ENCODE peak calls at places on chromosomes 1 and 21, in seven cellular contexts. One of them, this sample, is unnamed. For H3K9me3, the result is how much of the 10 kb centered on the place peaks cover.

GRCh38 chr21:43574741-43575465 is 84.4 kb downstream of the HSF2BP start:
- DNase-seq in body of pancreas: no peak
- DNase-seq in cardiac muscle cell: no peak
- DNase-seq in transverse colon: peak
- DNase-seq in tibial nerve: no peak
- DNase-seq in IMR-90: no peak
- DNase-seq in stomach: no peak
- DNase-seq in this sample: peak

GRCh38 chr1:232226197-232226681 is 403.7 kb downstream of the SIPA1L2 start:
- DNase-seq in body of pancreas: no peak
- DNase-seq in cardiac muscle cell: peak
- DNase-seq in transverse colon: no peak
- DNase-seq in tibial nerve: no peak
- DNase-seq in IMR-90: peak
- DNase-seq in stomach: no peak
- DNase-seq in this sample: no peak

GRCh38 chr1:80417651-80418050 is 1383.1 kb upstream of the ADGRL2 start:
- DNase-seq in body of pancreas: no peak
- DNase-seq in cardiac muscle cell: peak
- DNase-seq in transverse colon: no peak
- DNase-seq in tibial nerve: no peak
- DNase-seq in IMR-90: peak
- DNase-seq in stomach: no peak
- DNase-seq in this sample: no peak

GRCh38 chr1:6600410-6601048 is 2.1 kb downstream of the KLHL21 start:
- DNase-seq in body of pancreas: no peak
- DNase-seq in cardiac muscle cell: no peak
- DNase-seq in transverse colon: no peak
- DNase-seq in tibial nerve: no peak
- DNase-seq in IMR-90: peak
- DNase-seq in stomach: no peak
- DNase-seq in this sample: no peak

GRCh38 chr21:30882907-30883597 is 1.7 kb upstream of the KRTAP11-1 start:
- DNase-seq in body of pancreas: no peak
- DNase-seq in cardiac muscle cell: no peak
- DNase-seq in transverse colon: no peak
- DNase-seq in tibial nerve: no peak
- DNase-seq in IMR-90: no peak
- DNase-seq in stomach: no peak
- DNase-seq in this sample: no peak

GRCh38 chr1:12457771-12458170 is 160.2 kb downstream of the DHRS3 start:
- DNase-seq in body of pancreas: no peak
- DNase-seq in cardiac muscle cell: peak
- DNase-seq in transverse colon: no peak
- DNase-seq in tibial nerve: no peak
- DNase-seq in IMR-90: no peak
- DNase-seq in stomach: no peak
- DNase-seq in this sample: no peak

GRCh38 chr1:112956503-112957132 is 622 bp upstream of the SLC16A1 start:
- DNase-seq in body of pancreas: peak
- DNase-seq in cardiac muscle cell: no peak
- DNase-seq in transverse colon: no peak
- DNase-seq in tibial nerve: no peak
- DNase-seq in IMR-90: no peak
- DNase-seq in stomach: no peak
- DNase-seq in this sample: no peak

GRCh38 chr1:235004276-235004675 is 124.4 kb downstream of the TOMM20 start:
- DNase-seq in body of pancreas: no peak
- DNase-seq in cardiac muscle cell: no peak
- DNase-seq in transverse colon: no peak
- DNase-seq in tibial nerve: no peak
- DNase-seq in IMR-90: no peak
- DNase-seq in stomach: no peak
- DNase-seq in this sample: no peak

GRCh38 chr1:34591751-34592629 is 162.9 kb upstream of the GJB5 start:
- DNase-seq in body of pancreas: no peak
- DNase-seq in cardiac muscle cell: no peak
- DNase-seq in transverse colon: no peak
- DNase-seq in tibial nerve: no peak
- DNase-seq in IMR-90: no peak
- DNase-seq in stomach: no peak
- DNase-seq in this sample: no peak

GRCh38 chr1:150567717-150568561 is 11.5 kb downstream of the MCL1 start:
- DNase-seq in body of pancreas: peak
- DNase-seq in cardiac muscle cell: peak
- DNase-seq in transverse colon: peak
- DNase-seq in tibial nerve: peak
- DNase-seq in IMR-90: peak
- DNase-seq in stomach: peak
- DNase-seq in this sample: peak

GRCh38 chr1:223763881-223764280 is 51.5 kb downstream of the CAPN2 start:
- DNase-seq in body of pancreas: no peak
- DNase-seq in cardiac muscle cell: no peak
- DNase-seq in transverse colon: no peak
- DNase-seq in tibial nerve: no peak
- DNase-seq in IMR-90: no peak
- DNase-seq in stomach: no peak
- DNase-seq in this sample: no peak

GRCh38 chr21:31873696-31874599 is 1.1 kb downstream of the HUNK start:
- DNase-seq in body of pancreas: peak
- DNase-seq in cardiac muscle cell: peak
- DNase-seq in transverse colon: peak
- DNase-seq in tibial nerve: no peak
- DNase-seq in IMR-90: peak
- DNase-seq in stomach: peak
- DNase-seq in this sample: peak

GRCh38 chr1:53619088-53619810 is 119.7 kb downstream of the GLIS1 start:
- DNase-seq in body of pancreas: no peak
- DNase-seq in cardiac muscle cell: no peak
- DNase-seq in transverse colon: peak
- DNase-seq in tibial nerve: no peak
- DNase-seq in IMR-90: no peak
- DNase-seq in stomach: peak
- DNase-seq in this sample: peak

DNA sequence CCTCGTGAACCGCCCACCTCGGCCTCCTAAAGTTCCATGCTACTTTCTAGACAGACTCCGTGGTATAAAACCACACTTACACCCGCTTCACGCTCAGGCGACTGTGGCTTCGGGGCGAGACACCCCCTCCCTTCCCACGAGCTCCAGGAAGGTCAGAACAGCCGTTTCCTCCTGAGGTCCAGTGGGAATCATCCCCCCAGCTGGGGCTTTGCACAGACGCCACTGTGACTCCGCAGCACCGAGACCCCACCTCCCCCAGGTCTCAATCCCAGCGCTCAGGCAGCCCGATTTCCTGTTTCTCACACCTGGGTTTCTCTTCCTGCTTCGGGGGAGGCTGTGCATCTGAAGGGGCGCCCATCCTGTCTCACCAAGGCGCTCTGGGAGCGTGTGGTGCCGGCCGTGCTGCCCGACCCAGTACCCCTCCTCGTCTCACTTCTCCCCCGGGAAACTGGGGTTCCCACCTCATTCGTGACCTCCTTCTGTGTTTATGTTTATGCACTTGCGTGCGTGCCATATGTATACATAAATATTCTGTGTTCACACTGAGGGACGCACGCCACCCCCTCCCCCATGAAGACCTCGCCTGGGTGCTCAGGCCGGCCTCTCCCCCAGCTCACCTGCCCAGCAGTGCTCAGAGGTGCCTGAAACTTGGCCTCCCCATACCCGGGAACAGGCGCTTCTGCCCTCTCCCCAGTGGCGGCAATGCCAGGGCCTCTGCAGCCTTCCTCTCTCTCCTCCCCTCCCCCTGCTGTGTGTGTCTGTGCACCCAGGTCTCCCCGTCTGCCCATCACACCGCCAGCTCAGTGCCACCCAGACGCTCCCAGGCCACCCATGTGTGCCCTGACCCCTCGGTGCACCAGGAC is 14.6 kb downstream of the SLC35E2B start:
- DNase-seq in body of pancreas: no peak
- DNase-seq in cardiac muscle cell: no peak
- DNase-seq in transverse colon: peak
- DNase-seq in tibial nerve: peak
- DNase-seq in IMR-90: no peak
- DNase-seq in stomach: no peak
- DNase-seq in this sample: peak
- H3K4me3 ChIP-seq in body of pancreas: no peak
- H3K4me3 ChIP-seq in cardiac muscle cell: no peak
- H3K4me3 ChIP-seq in transverse colon: peak
- H3K4me3 ChIP-seq in tibial nerve: no peak
- H3K4me3 ChIP-seq in IMR-90: no peak
- H3K4me3 ChIP-seq in stomach: no peak
- H3K4me3 ChIP-seq in this sample: no peak

GRCh38 chr1:78091215-78091813 is 45.5 kb downstream of the GIPC2 start:
- DNase-seq in body of pancreas: no peak
- DNase-seq in cardiac muscle cell: no peak
- DNase-seq in transverse colon: no peak
- DNase-seq in tibial nerve: no peak
- DNase-seq in IMR-90: no peak
- DNase-seq in stomach: no peak
- DNase-seq in this sample: no peak

GRCh38 chr1:78090734-78091133 is 45.0 kb downstream of the GIPC2 start:
- DNase-seq in body of pancreas: no peak
- DNase-seq in cardiac muscle cell: no peak
- DNase-seq in transverse colon: no peak
- DNase-seq in tibial nerve: no peak
- DNase-seq in IMR-90: no peak
- DNase-seq in stomach: no peak
- DNase-seq in this sample: no peak

GRCh38 chr1:78091886-78092285 is 46.1 kb downstream of the GIPC2 start:
- DNase-seq in body of pancreas: no peak
- DNase-seq in cardiac muscle cell: no peak
- DNase-seq in transverse colon: no peak
- DNase-seq in tibial nerve: no peak
- DNase-seq in IMR-90: no peak
- DNase-seq in stomach: no peak
- DNase-seq in this sample: no peak

GRCh38 chr1:78095618-78096416 is 50.1 kb downstream of the GIPC2 start:
- DNase-seq in body of pancreas: no peak
- DNase-seq in cardiac muscle cell: peak
- DNase-seq in transverse colon: no peak
- DNase-seq in tibial nerve: no peak
- DNase-seq in IMR-90: peak
- DNase-seq in stomach: no peak
- DNase-seq in this sample: no peak

DNA sequence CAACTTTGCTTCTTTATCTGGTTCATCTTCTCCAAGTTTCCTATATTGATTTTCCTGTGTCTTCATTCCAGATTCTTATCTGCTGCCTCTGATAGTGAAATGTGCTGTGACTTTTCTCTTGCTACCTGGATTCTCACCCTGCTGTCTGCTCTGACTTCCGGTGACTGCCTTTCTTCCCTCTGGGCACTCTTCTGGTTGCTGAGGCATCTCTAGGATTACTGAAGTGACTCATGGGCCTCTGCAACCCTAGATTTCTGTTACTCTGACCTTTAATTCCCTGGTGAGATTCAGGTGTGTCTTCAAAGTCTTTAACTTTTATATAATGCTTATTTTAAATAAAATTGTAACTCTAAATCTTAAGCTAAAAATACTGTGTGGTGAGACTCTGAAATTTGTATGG is 46.9 kb downstream of the GIPC2 start:
- DNase-seq in body of pancreas: no peak
- DNase-seq in cardiac muscle cell: no peak
- DNase-seq in transverse colon: no peak
- DNase-seq in tibial nerve: no peak
- DNase-seq in IMR-90: no peak
- DNase-seq in stomach: no peak
- DNase-seq in this sample: no peak
- H3K27ac ChIP-seq in body of pancreas: no peak
- H3K27ac ChIP-seq in cardiac muscle cell: no peak
- H3K27ac ChIP-seq in transverse colon: no peak
- H3K27ac ChIP-seq in tibial nerve: no peak
- H3K27ac ChIP-seq in IMR-90: no peak
- H3K27ac ChIP-seq in stomach: no peak
- H3K27ac ChIP-seq in this sample: no peak

GRCh38 chr1:247043406-247043805 is 35.2 kb downstream of the ZNF670 start:
- DNase-seq in body of pancreas: no peak
- DNase-seq in cardiac muscle cell: no peak
- DNase-seq in transverse colon: no peak
- DNase-seq in tibial nerve: no peak
- DNase-seq in IMR-90: no peak
- DNase-seq in stomach: no peak
- DNase-seq in this sample: no peak

GRCh38 chr1:247047260-247047659 is 31.4 kb downstream of the ZNF670 start:
- DNase-seq in body of pancreas: no peak
- DNase-seq in cardiac muscle cell: no peak
- DNase-seq in transverse colon: no peak
- DNase-seq in tibial nerve: no peak
- DNase-seq in IMR-90: no peak
- DNase-seq in stomach: no peak
- DNase-seq in this sample: no peak

DNA sequence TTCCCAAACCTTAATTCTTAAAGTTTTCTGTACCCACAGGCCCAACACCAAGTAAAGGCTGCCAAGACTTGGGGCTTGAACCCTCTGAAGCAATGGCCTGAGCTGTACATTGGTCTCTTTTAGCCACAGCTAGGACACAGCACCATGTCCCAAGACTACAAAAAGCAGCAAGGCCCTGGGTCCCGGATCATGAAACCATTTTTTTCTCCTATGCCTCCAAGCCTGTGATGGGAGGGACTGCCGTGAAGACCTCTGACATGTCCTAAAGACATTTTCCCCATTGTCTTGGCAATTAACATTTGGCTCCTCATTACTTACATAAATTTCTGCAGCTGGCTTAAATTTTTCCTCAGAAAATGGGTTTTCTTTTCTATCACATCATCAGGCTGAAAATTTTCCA is 30.9 kb downstream of the ZNF670 start:
- DNase-seq in body of pancreas: no peak
- DNase-seq in cardiac muscle cell: no peak
- DNase-seq in transverse colon: no peak
- DNase-seq in tibial nerve: no peak
- DNase-seq in IMR-90: no peak
- DNase-seq in stomach: no peak
- DNase-seq in this sample: no peak
- H3K9me3 ChIP-seq in body of pancreas: half or more
- H3K9me3 ChIP-seq in cardiac muscle cell: under half
- H3K9me3 ChIP-seq in transverse colon: under half
- H3K9me3 ChIP-seq in tibial nerve: under half
- H3K9me3 ChIP-seq in IMR-90: under half
- H3K9me3 ChIP-seq in stomach: half or more
- H3K9me3 ChIP-seq in this sample: under half

GRCh38 chr1:50742523-50742922 is 217.5 kb downstream of the FAF1 start:
- DNase-seq in body of pancreas: no peak
- DNase-seq in cardiac muscle cell: no peak
- DNase-seq in transverse colon: no peak
- DNase-seq in tibial nerve: no peak
- DNase-seq in IMR-90: peak
- DNase-seq in stomach: no peak
- DNase-seq in this sample: no peak

GRCh38 chr1:50750021-50750619 is 209.9 kb downstream of the FAF1 start:
- DNase-seq in body of pancreas: no peak
- DNase-seq in cardiac muscle cell: peak
- DNase-seq in transverse colon: no peak
- DNase-seq in tibial nerve: no peak
- DNase-seq in IMR-90: peak
- DNase-seq in stomach: no peak
- DNase-seq in this sample: no peak

DNA sequence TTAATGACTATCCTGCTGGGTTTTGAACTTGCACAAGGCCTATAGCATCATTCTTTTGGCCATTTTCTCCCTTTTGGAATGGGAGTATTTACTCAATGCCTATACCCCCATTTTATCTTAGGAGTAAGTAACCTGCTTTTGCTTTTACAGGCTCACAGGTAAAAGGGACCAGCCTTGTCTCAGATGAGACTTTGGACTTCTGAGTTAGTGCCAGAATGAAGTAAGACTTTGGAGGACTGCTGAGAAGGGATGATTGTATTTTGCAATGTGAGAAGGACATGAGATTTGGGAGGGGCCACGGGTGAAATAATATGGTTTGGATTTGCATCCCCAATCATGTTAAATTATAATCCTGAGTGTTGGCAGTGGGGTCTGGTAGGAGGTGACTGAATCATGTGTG is 212.7 kb downstream of the FAF1 start:
- DNase-seq in body of pancreas: no peak
- DNase-seq in cardiac muscle cell: no peak
- DNase-seq in transverse colon: no peak
- DNase-seq in tibial nerve: no peak
- DNase-seq in IMR-90: no peak
- DNase-seq in stomach: no peak
- DNase-seq in this sample: no peak
- H3K4me3 ChIP-seq in body of pancreas: no peak
- H3K4me3 ChIP-seq in cardiac muscle cell: no peak
- H3K4me3 ChIP-seq in transverse colon: no peak
- H3K4me3 ChIP-seq in tibial nerve: no peak
- H3K4me3 ChIP-seq in IMR-90: no peak
- H3K4me3 ChIP-seq in stomach: no peak
- H3K4me3 ChIP-seq in this sample: no peak